ENCODE peak calls at places on chromosomes 12 and 14, in four cellular contexts. One of them, this sample, is unnamed.

GRCh38 chr12:131100031-131100674 is 146.4 kb downstream of the ADGRD1 start:
- DNase-seq in PC-3: no peak
- DNase-seq in GM23248: no peak
- DNase-seq in HepG2: no peak
- DNase-seq in this sample: no peak

GRCh38 chr12:18684430-18684829 is 53.4 kb downstream of the PLCZ1 start:
- DNase-seq in GM23248: peak
- DNase-seq in HepG2: no peak
- DNase-seq in PC-3: no peak
- DNase-seq in this sample: no peak

GRCh38 chr12:76080017-76080728 is 4.3 kb downstream of the NAP1L1 start:
- DNase-seq in HepG2: peak
- DNase-seq in GM23248: peak
- DNase-seq in PC-3: no peak
- DNase-seq in this sample: no peak

GRCh38 chr12:3797649-3798048 is 44.7 kb upstream of the CRACR2A start:
- DNase-seq in GM23248: peak
- DNase-seq in PC-3: peak
- DNase-seq in HepG2: no peak
- DNase-seq in this sample: no peak

GRCh38 chr12:120751389-120751788 is 25.8 kb downstream of the ACADS start:
- DNase-seq in GM23248: no peak
- DNase-seq in HepG2: no peak
- DNase-seq in PC-3: peak
- DNase-seq in this sample: no peak

GRCh38 chr14:19918553-19919264 is 1.7 kb upstream of the OR4K5 start:
- DNase-seq in GM23248: no peak
- DNase-seq in HepG2: peak
- DNase-seq in PC-3: peak
- DNase-seq in this sample: no peak

GRCh38 chr14:53180272-53181221 is 27.4 kb upstream of the DDHD1 start:
- DNase-seq in GM23248: peak
- DNase-seq in HepG2: peak
- DNase-seq in PC-3: no peak
- DNase-seq in this sample: no peak

GRCh38 chr12:130031571-130032189 is 127.9 kb upstream of the TMEM132D start:
- DNase-seq in GM23248: peak
- DNase-seq in HepG2: peak
- DNase-seq in PC-3: peak
- DNase-seq in this sample: peak

GRCh38 chr12:88633312-88633711 is 53.0 kb upstream of the KITLG start:
- DNase-seq in GM23248: peak
- DNase-seq in HepG2: no peak
- DNase-seq in PC-3: peak
- DNase-seq in this sample: no peak

GRCh38 chr12:89353188-89353822 is 1.0 kb upstream of the DUSP6 start:
- DNase-seq in HepG2: peak
- DNase-seq in GM23248: peak
- DNase-seq in PC-3: peak
- DNase-seq in this sample: peak

GRCh38 chr12:28130625-28131598 is 59.3 kb upstream of the CCDC91 start:
- DNase-seq in HepG2: peak
- DNase-seq in PC-3: peak
- DNase-seq in GM23248: peak
- DNase-seq in this sample: no peak

GRCh38 chr12:4506870-4507269 is 31.8 kb upstream of the RAD51AP1 start:
- DNase-seq in PC-3: peak
- DNase-seq in GM23248: peak
- DNase-seq in HepG2: no peak
- DNase-seq in this sample: peak

GRCh38 chr14:65414961-65415589 is 2.5 kb downstream of the FUT8 start:
- DNase-seq in GM23248: peak
- DNase-seq in PC-3: peak
- DNase-seq in HepG2: peak
- DNase-seq in this sample: peak

GRCh38 chr14:100059433-100059781 is 5.8 kb upstream of the EVL start:
- DNase-seq in HepG2: no peak
- DNase-seq in PC-3: peak
- DNase-seq in GM23248: no peak
- DNase-seq in this sample: no peak

GRCh38 chr12:79691299-79692248 is 810 bp upstream of the PAWR start:
- DNase-seq in PC-3: peak
- DNase-seq in HepG2: peak
- DNase-seq in GM23248: peak
- DNase-seq in this sample: no peak

GRCh38 chr12:101697930-101698781 is 716 bp downstream of the CHPT1 start:
- DNase-seq in GM23248: peak
- DNase-seq in HepG2: peak
- DNase-seq in PC-3: peak
- DNase-seq in this sample: no peak

GRCh38 chr14:106530423-106531107 is 1004.2 kb downstream of the TMEM121 start:
- DNase-seq in HepG2: peak
- DNase-seq in PC-3: no peak
- DNase-seq in GM23248: no peak
- DNase-seq in this sample: peak

GRCh38 chr14:99150236-99150635 is 121.8 kb downstream of the BCL11B start:
- DNase-seq in HepG2: no peak
- DNase-seq in PC-3: no peak
- DNase-seq in GM23248: no peak
- DNase-seq in this sample: no peak

GRCh38 chr14:52522033-52522432 is 30.3 kb downstream of the TXNDC16 start:
- DNase-seq in GM23248: no peak
- DNase-seq in PC-3: no peak
- DNase-seq in HepG2: no peak
- DNase-seq in this sample: no peak

GRCh38 chr12:18462437-18462836 is 201.1 kb downstream of the PIK3C2G start:
- DNase-seq in HepG2: no peak
- DNase-seq in GM23248: peak
- DNase-seq in PC-3: peak
- DNase-seq in this sample: no peak

GRCh38 chr12:9065607-9065856 is 50.2 kb downstream of the A2M start:
- DNase-seq in PC-3: no peak
- DNase-seq in GM23248: no peak
- DNase-seq in HepG2: peak
- DNase-seq in this sample: no peak

GRCh38 chr14:92647499-92648279 is 100.7 kb downstream of the LGMN start:
- DNase-seq in HepG2: no peak
- DNase-seq in GM23248: peak
- DNase-seq in PC-3: peak
- DNase-seq in this sample: no peak

GRCh38 chr12:132596016-132596415 is 14.4 kb downstream of the LRCOL1 start:
- DNase-seq in PC-3: peak
- DNase-seq in GM23248: peak
- DNase-seq in HepG2: no peak
- DNase-seq in this sample: no peak

GRCh38 chr12:75120202-75120774 is 89.4 kb downstream of the KCNC2 start:
- DNase-seq in GM23248: no peak
- DNase-seq in HepG2: no peak
- DNase-seq in PC-3: no peak
- DNase-seq in this sample: no peak

GRCh38 chr14:51855234-51855633 is 5.2 kb upstream of the GNG2 start:
- DNase-seq in PC-3: no peak
- DNase-seq in GM23248: peak
- DNase-seq in HepG2: no peak
- DNase-seq in this sample: no peak

GRCh38 chr12:127822743-127823433 is 444.1 kb upstream of the TMEM132C start:
- DNase-seq in HepG2: no peak
- DNase-seq in PC-3: no peak
- DNase-seq in GM23248: peak
- DNase-seq in this sample: no peak

GRCh38 chr12:47360771-47361388 is 281.1 kb upstream of the AMIGO2 start:
- DNase-seq in PC-3: no peak
- DNase-seq in HepG2: no peak
- DNase-seq in GM23248: no peak
- DNase-seq in this sample: peak

GRCh38 chr12:125330645-125331341 is 265.6 kb downstream of the AACS start:
- DNase-seq in GM23248: peak
- DNase-seq in HepG2: peak
- DNase-seq in PC-3: peak
- DNase-seq in this sample: peak

GRCh38 chr12:85277900-85278597 is 2.0 kb upstream of the ALX1 start:
- DNase-seq in PC-3: no peak
- DNase-seq in HepG2: no peak
- DNase-seq in GM23248: no peak
- DNase-seq in this sample: no peak

DNA sequence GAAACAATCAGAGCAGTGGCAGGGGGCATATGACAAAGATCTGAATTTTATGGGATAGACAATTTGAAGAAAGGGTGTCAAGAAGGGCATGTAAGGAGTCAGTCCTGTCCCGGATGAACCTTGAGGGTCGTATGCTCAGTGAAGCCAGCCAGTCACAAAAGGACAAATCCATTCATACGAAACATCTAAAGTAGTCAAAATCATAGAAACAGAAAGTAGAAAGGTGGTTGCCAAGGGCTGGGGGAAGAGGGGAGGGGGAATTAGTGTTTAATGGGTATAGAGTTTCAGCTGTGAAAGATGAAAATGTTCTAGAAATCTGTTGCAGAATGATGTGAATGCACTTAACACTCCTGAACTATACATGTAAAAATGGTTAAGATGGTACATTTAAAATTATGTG is 157.5 kb downstream of the TGFB3 start:
- DNase-seq in GM23248: no peak
- DNase-seq in HepG2: no peak
- DNase-seq in PC-3: no peak
- DNase-seq in this sample: no peak
- H3K4me3 ChIP-seq in GM23248: no peak
- H3K4me3 ChIP-seq in HepG2: no peak
- H3K4me3 ChIP-seq in PC-3: no peak
- H3K4me3 ChIP-seq in this sample: no peak

DNA sequence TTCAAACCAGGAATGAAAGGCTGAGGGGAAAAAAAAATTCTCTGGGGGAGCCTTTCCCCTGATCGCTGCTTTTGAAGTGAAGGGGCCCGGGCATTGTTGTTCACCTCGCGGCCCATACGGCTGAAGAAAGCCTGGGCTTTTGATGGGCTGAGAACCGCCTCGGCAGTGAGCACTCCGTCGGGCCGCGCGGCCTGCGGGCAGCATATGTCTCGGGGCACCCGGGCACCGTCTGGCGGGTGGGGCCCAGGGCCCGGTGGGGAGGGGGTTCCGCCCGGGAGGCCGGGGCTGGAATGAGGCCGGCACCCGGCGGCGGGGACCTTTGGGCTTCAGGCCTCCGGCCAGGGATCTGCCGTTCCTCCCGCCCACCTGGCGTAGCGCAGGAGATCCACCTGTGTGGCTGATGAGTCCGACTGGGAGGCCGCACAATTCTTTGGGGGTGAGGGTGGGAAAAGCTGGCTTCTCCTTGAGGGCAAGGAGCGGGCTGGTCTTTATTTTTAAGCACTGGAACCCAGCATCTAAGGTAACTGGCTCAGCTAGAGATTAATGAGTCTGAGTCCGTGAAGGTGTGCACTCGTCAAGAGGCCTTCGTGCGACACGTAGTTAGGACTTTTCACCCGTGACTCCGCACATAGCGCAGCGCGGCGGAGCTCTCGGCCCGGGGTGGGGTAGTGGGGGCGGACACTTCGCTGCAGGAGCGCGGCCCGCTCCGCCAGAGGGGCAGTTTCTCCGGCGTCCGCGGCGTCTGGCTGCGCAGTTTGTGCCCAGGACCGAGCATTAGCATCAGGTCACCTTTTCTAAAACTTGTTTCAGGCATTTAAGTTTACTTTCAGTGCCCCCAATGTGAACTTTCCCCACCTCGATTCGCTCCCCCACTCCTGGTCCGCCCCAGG is 10.6 kb downstream of the FOXA1 start:
- DNase-seq in HepG2: no peak
- DNase-seq in GM23248: no peak
- DNase-seq in PC-3: peak
- DNase-seq in this sample: no peak
- TF ChIP-seq EZH2 in HepG2: no peak
- TF ChIP-seq EZH2 in GM23248: peak
- TF ChIP-seq EZH2 in PC-3: no peak
- TF ChIP-seq EZH2 in this sample: no peak

GRCh38 chr12:8014836-8015235 is 17.7 kb upstream of the FOXJ2 start:
- DNase-seq in GM23248: peak
- DNase-seq in HepG2: no peak
- DNase-seq in PC-3: no peak
- DNase-seq in this sample: no peak

DNA sequence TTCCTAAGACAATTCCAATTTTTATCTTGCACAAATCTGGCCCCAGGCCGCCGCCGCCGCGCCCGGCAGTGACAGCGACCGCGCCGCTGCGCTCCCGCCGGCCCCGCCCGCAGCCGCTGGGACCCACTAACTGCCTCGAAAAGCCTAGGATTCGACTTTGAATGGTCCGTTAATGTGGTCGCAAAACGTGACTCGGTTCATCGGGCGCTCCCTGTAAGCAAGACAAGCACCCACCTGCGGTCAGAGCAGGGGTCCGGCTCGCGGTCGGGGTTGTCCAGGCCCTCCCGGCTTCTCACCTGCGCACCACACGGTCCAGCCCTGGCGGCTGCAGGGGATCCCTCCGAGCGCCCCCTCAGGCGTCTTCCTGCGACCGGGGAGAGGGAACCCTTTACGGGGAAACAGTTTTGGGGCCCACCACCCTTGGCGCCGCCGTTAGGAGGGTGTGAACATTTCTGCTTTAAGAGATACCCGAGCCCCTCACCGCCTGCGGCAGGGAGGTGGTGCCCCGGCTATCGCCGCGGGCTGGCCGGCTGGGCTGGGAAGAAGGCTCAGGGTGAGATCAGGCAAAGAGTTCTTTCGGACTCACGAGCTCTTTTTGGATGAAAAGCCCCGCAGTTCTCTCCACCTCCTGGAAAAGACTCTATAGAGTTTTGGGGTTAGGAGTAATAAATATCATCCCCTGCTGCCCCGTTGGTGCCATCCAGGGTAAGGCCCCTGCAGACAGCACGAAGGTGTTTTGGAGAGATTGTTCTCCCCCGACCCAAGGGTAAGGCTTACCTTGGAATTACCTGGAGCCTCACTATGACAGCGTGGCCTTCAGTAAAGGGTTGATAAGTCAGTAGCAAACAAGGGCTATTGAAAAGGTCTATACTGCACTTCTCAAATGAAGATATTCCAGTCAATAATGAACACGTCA is 13.6 kb upstream of the FOXJ2 start:
- DNase-seq in GM23248: no peak
- DNase-seq in PC-3: no peak
- DNase-seq in HepG2: peak
- DNase-seq in this sample: peak
- H3K4me3 ChIP-seq in GM23248: peak
- H3K4me3 ChIP-seq in PC-3: no peak
- H3K4me3 ChIP-seq in HepG2: peak
- H3K4me3 ChIP-seq in this sample: peak

GRCh38 chr12:115259968-115260806 is 576.2 kb upstream of the TBX3 start:
- DNase-seq in HepG2: peak
- DNase-seq in GM23248: no peak
- DNase-seq in PC-3: no peak
- DNase-seq in this sample: no peak

GRCh38 chr12:115261691-115262398 is 577.9 kb upstream of the TBX3 start:
- DNase-seq in PC-3: no peak
- DNase-seq in HepG2: peak
- DNase-seq in GM23248: peak
- DNase-seq in this sample: no peak

GRCh38 chr12:115257791-115258190 is 573.8 kb upstream of the TBX3 start:
- DNase-seq in HepG2: no peak
- DNase-seq in PC-3: peak
- DNase-seq in GM23248: peak
- DNase-seq in this sample: no peak

GRCh38 chr12:115261249-115261648 is 577.3 kb upstream of the TBX3 start:
- DNase-seq in GM23248: peak
- DNase-seq in HepG2: no peak
- DNase-seq in PC-3: no peak
- DNase-seq in this sample: no peak

GRCh38 chr12:115260807-115261161 is 576.8 kb upstream of the TBX3 start:
- DNase-seq in HepG2: no peak
- DNase-seq in PC-3: no peak
- DNase-seq in GM23248: peak
- DNase-seq in this sample: no peak
- TF ChIP-seq EZH2 in HepG2: no peak
- TF ChIP-seq EZH2 in PC-3: no peak
- TF ChIP-seq EZH2 in GM23248: no peak
- TF ChIP-seq EZH2 in this sample: no peak